ENCODE peak calls at places on chromosomes 6 and 20, in four cellular contexts. One of them, this sample, is unnamed.

GRCh38 chr6:128597004-128597403 is 76.6 kb upstream of the PTPRK start:
- DNase-seq in SW480: no peak
- DNase-seq in NCI-H1417: no peak
- DNase-seq in hepatic stellate cell: no peak
- DNase-seq in this sample: no peak

GRCh38 chr6:70310063-70310694 is 7.3 kb upstream of the COL9A1 start:
- DNase-seq in NCI-H1417: peak
- DNase-seq in hepatic stellate cell: no peak
- DNase-seq in SW480: peak
- DNase-seq in this sample: peak

GRCh38 chr6:115838763-115839401 is 221.8 kb downstream of the FRK start:
- DNase-seq in hepatic stellate cell: peak
- DNase-seq in SW480: peak
- DNase-seq in NCI-H1417: peak
- DNase-seq in this sample: peak

GRCh38 chr20:50750145-50750671 is 18.8 kb downstream of the PARD6B start:
- DNase-seq in NCI-H1417: no peak
- DNase-seq in hepatic stellate cell: no peak
- DNase-seq in SW480: no peak
- DNase-seq in this sample: no peak

GRCh38 chr6:50147371-50147770 is 97.6 kb upstream of the DEFB112 start:
- DNase-seq in hepatic stellate cell: no peak
- DNase-seq in SW480: no peak
- DNase-seq in NCI-H1417: no peak
- DNase-seq in this sample: no peak

GRCh38 chr6:130934848-130935585 is 107.8 kb downstream of the SMLR1 start:
- DNase-seq in hepatic stellate cell: no peak
- DNase-seq in SW480: no peak
- DNase-seq in NCI-H1417: no peak
- DNase-seq in this sample: peak

GRCh38 chr20:6838181-6838826 is 70.8 kb downstream of the BMP2 start:
- DNase-seq in NCI-H1417: peak
- DNase-seq in SW480: no peak
- DNase-seq in hepatic stellate cell: no peak
- DNase-seq in this sample: no peak

GRCh38 chr6:160146454-160147145 is 25.0 kb downstream of the SLC22A1 start:
- DNase-seq in NCI-H1417: no peak
- DNase-seq in hepatic stellate cell: no peak
- DNase-seq in SW480: no peak
- DNase-seq in this sample: no peak

GRCh38 chr6:89409461-89410035 is 2.5 kb downstream of the RRAGD start:
- DNase-seq in SW480: no peak
- DNase-seq in NCI-H1417: no peak
- DNase-seq in hepatic stellate cell: no peak
- DNase-seq in this sample: no peak

GRCh38 chr6:69827491-69827890 is 30.7 kb upstream of the LMBRD1 start:
- DNase-seq in hepatic stellate cell: no peak
- DNase-seq in NCI-H1417: no peak
- DNase-seq in SW480: no peak
- DNase-seq in this sample: no peak

GRCh38 chr20:9331707-9332435 is 182.5 kb upstream of the LAMP5 start:
- DNase-seq in hepatic stellate cell: no peak
- DNase-seq in SW480: no peak
- DNase-seq in NCI-H1417: peak
- DNase-seq in this sample: no peak

GRCh38 chr6:148524509-148524908 is 181.9 kb downstream of the SASH1 start:
- DNase-seq in hepatic stellate cell: peak
- DNase-seq in NCI-H1417: no peak
- DNase-seq in SW480: no peak
- DNase-seq in this sample: no peak

GRCh38 chr6:20056350-20056992 is 155.8 kb downstream of the MBOAT1 start:
- DNase-seq in NCI-H1417: peak
- DNase-seq in hepatic stellate cell: peak
- DNase-seq in SW480: peak
- DNase-seq in this sample: peak

GRCh38 chr6:96301781-96302180 is 219.8 kb upstream of the UFL1 start:
- DNase-seq in SW480: no peak
- DNase-seq in NCI-H1417: peak
- DNase-seq in hepatic stellate cell: no peak
- DNase-seq in this sample: peak

GRCh38 chr20:53942121-53942816 is 128.1 kb downstream of the BCAS1 start:
- DNase-seq in NCI-H1417: no peak
- DNase-seq in SW480: no peak
- DNase-seq in hepatic stellate cell: no peak
- DNase-seq in this sample: no peak

GRCh38 chr6:147285087-147285855 is 81.1 kb downstream of the STXBP5 start:
- DNase-seq in hepatic stellate cell: peak
- DNase-seq in SW480: peak
- DNase-seq in NCI-H1417: peak
- DNase-seq in this sample: peak

GRCh38 chr6:39420300-39421265 is 98.1 kb upstream of the KCNK16 start:
- DNase-seq in hepatic stellate cell: no peak
- DNase-seq in SW480: no peak
- DNase-seq in NCI-H1417: no peak
- DNase-seq in this sample: no peak

GRCh38 chr20:1313236-1313964 is 15.5 kb downstream of the SDCBP2 start:
- DNase-seq in hepatic stellate cell: peak
- DNase-seq in NCI-H1417: peak
- DNase-seq in SW480: peak
- DNase-seq in this sample: peak

GRCh38 chr6:87808005-87808757 is 106.1 kb upstream of the AKIRIN2 start:
- DNase-seq in SW480: peak
- DNase-seq in hepatic stellate cell: no peak
- DNase-seq in NCI-H1417: peak
- DNase-seq in this sample: no peak

GRCh38 chr6:30020629-30021028 is 40.4 kb upstream of the POLR1H start:
- DNase-seq in NCI-H1417: no peak
- DNase-seq in SW480: no peak
- DNase-seq in hepatic stellate cell: no peak
- DNase-seq in this sample: no peak

GRCh38 chr6:82877213-82878195 is 188.1 kb downstream of the UBE3D start:
- DNase-seq in NCI-H1417: no peak
- DNase-seq in SW480: peak
- DNase-seq in hepatic stellate cell: no peak
- DNase-seq in this sample: no peak

This sample was measured in HepG2.